ENCODE peak calls at places on chromosomes 11 and 22, in eight cellular contexts. Y is cardiac muscle cell; N is GM23248; K is iPS DF 6.9; Q is body of pancreas; T is naive thymus-derived CD4-positive, alpha-beta T cell; C is CD8-positive, alpha-beta T cell; L is upper lobe of right lung. A is an unnamed sample. For H3K4me1, the result is how much of the 10 kb centered on the place peaks cover.

GRCh38 chr11:24386551-24387404 is 110.1 kb upstream of the LUZP2 start:
- DNase-seq in N (peak), T (no peak), C (no peak), L (no peak), Q (no peak), Y (peak), K (peak), A (no peak)

GRCh38 chr22:24883426-24883825 is 63.1 kb downstream of the LHFPL7 start:
- DNase-seq in L (no peak), Q (no peak), Y (no peak), T (no peak), C (no peak), N (no peak), K (no peak), A (no peak)

GRCh38 chr11:93842461-93842860 is 8.0 kb downstream of the VSTM5 start:
- DNase-seq in Y (no peak), Q (no peak), N (peak), K (no peak), T (no peak), C (no peak), L (no peak), A (no peak)

GRCh38 chr11:111734383-111735261 is 31.6 kb downstream of the PPP2R1B start:
- DNase-seq in K (no peak), T (no peak), C (no peak), L (no peak), N (peak), Q (no peak), Y (no peak), A (no peak)

GRCh38 chr22:29260601-29261315 is 7.0 kb downstream of the RHBDD3 start:
- DNase-seq in Y (no peak), L (no peak), K (no peak), Q (no peak), C (no peak), T (no peak), N (peak), A (no peak)

GRCh38 chr11:128904303-128904871 is 13.2 kb downstream of the KCNJ5 start:
- DNase-seq in C (no peak), Y (no peak), K (no peak), T (no peak), N (peak), Q (no peak), L (no peak), A (no peak)

GRCh38 chr22:20750461-20751184 is 23.3 kb upstream of the SERPIND1 start:
- DNase-seq in Y (peak), L (peak), N (peak), T (no peak), C (no peak), Q (peak), K (no peak), A (no peak)

GRCh38 chr11:62153087-62153395 is 29.2 kb downstream of the INCENP start:
- DNase-seq in Y (no peak), T (no peak), L (no peak), Q (no peak), K (no peak), N (no peak), C (no peak), A (no peak)

GRCh38 chr11:119734788-119735187 is 5.8 kb upstream of the NECTIN1 start:
- DNase-seq in Q (peak), T (no peak), K (no peak), L (no peak), C (no peak), N (no peak), Y (no peak), A (no peak)

GRCh38 chr11:74417860-74418508 is 19.8 kb upstream of the PGM2L1 start:
- DNase-seq in C (no peak), N (peak), L (no peak), Q (no peak), T (no peak), Y (peak), K (no peak), A (no peak)

GRCh38 chr11:63405114-63405513 is 35.5 kb downstream of the SLC22A9 start:
- DNase-seq in N (no peak), T (no peak), C (no peak), Q (peak), K (no peak), Y (no peak), L (no peak), A (no peak)

GRCh38 chr11:27120211-27120610 is 79.6 kb downstream of the BBOX1 start:
- DNase-seq in Y (no peak), L (no peak), Q (no peak), N (peak), T (no peak), C (no peak), K (no peak), A (no peak)

GRCh38 chr11:2194877-2195755 is 23.5 kb upstream of the TH start:
- DNase-seq in C (peak), T (peak), Q (peak), N (peak), Y (peak), K (no peak), L (no peak), A (no peak)

GRCh38 chr11:69303427-69303826 is 9.5 kb downstream of the MYEOV start:
- DNase-seq in L (peak), Q (no peak), T (no peak), K (no peak), C (no peak), N (no peak), Y (no peak), A (no peak)

GRCh38 chr11:78203184-78203583 is 14.5 kb downstream of the USP35 start:
- DNase-seq in N (no peak), Y (no peak), L (no peak), Q (peak), C (peak), K (no peak), T (peak), A (peak)

GRCh38 chr11:3160252-3161031 is 4.7 kb downstream of the OSBPL5 start:
- DNase-seq in L (peak), C (no peak), Q (peak), T (no peak), Y (peak), N (peak), K (peak), A (no peak)

GRCh38 chr22:26389125-26389524 is 39.9 kb upstream of the ASPHD2 start:
- DNase-seq in Y (no peak), N (no peak), K (no peak), C (no peak), T (no peak), Q (no peak), L (no peak), A (no peak)

GRCh38 chr22:27879923-27880322 is 39.1 kb downstream of the PITPNB start:
- DNase-seq in K (peak), Q (no peak), N (peak), C (no peak), T (no peak), L (no peak), Y (peak), A (no peak)

GRCh38 chr11:35047179-35047578 is 91.8 kb upstream of the CD44 start:
- DNase-seq in T (peak), N (no peak), Q (no peak), C (peak), Y (no peak), K (no peak), L (no peak), A (peak)

GRCh38 chr11:17597770-17598169 is 50.7 kb downstream of the OTOG start:
- DNase-seq in Y (no peak), T (no peak), L (no peak), Q (no peak), K (no peak), C (no peak), N (no peak), A (no peak)

GRCh38 chr11:66363805-66364535 is 7.6 kb downstream of the SLC29A2 start:
- DNase-seq in T (peak), C (peak), Q (peak), K (no peak), L (peak), N (no peak), Y (no peak), A (peak)

GRCh38 chr22:47276219-47276843 is 513.9 kb downstream of the TBC1D22A start:
- DNase-seq in N (no peak), Q (no peak), T (no peak), C (no peak), Y (no peak), K (no peak), L (peak), A (no peak)

GRCh38 chr11:107836811-107837210 is 21.8 kb downstream of the SLC35F2 start:
- DNase-seq in L (no peak), N (no peak), Y (no peak), Q (no peak), C (no peak), K (no peak), T (no peak), A (no peak)

GRCh38 chr11:107844041-107844440 is 14.5 kb downstream of the SLC35F2 start:
- DNase-seq in K (no peak), T (no peak), Y (no peak), L (no peak), C (no peak), N (peak), Q (no peak), A (no peak)

GRCh38 chr11:107834995-107835394 is 23.6 kb downstream of the SLC35F2 start:
- DNase-seq in Y (no peak), C (no peak), L (no peak), N (no peak), K (no peak), T (no peak), Q (no peak), A (no peak)

DNA sequence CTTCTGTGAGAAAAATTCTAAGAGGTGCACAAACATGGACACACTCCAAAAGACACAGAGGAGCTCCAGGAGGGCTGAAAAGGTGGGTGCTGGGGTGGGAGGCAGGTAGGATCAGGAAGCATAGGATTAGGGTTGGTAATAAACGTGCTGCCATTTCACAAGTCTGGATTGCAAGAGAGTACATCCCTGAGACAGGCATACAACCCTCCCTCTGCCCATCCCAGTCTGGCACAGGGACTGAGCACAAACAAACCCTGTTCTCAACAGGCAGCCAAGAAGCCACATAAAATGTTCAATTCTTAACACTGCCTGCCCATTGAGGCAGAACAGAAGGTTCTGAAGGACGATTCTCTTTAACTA is 18.5 kb downstream of the SLC35F2 start:
- DNase-seq in Q (no peak), C (no peak), Y (no peak), N (no peak), T (no peak), K (no peak), L (no peak), A (no peak)
- H3K27ac ChIP-seq in Q (peak), C (no peak), Y (no peak), N (peak), T (no peak), K (no peak), L (peak), A (no peak)

GRCh38 chr11:64609436-64610047 is 18.5 kb downstream of the SLC22A12 start:
- DNase-seq in L (no peak), Q (no peak), T (no peak), C (no peak), K (no peak), Y (no peak), N (peak), A (no peak)
- H3K4me1 ChIP-seq in L (under half), Q (under half), T (under half), C (under half), K (under half), Y (under half), N (under half), A (under half)

DNA sequence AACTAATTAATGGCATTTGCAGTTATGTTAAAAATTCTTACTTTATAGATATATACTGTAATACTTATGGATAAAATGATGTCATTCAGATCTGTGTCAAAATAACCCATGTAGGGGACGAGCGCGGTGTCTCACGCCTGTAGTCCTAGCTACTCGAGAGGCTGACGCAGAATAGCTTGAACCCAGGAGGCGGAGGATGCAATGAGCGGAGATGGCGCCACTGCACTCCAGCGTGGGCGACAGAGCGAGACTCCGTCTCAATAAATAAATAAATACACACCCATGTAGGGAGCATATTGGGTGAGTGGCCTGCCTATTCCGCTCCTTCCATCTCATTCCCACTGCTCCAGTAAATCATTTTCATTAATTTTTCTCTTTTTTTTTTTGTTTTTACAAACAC is 7.1 kb downstream of the SNU13 start:
- DNase-seq in N (peak), C (peak), L (peak), K (no peak), T (no peak), Q (no peak), Y (no peak), A (no peak)
- H3K4me3 ChIP-seq in N (peak), C (peak), L (peak), K (peak), T (peak), Q (peak), Y (peak), A (peak)

DNA sequence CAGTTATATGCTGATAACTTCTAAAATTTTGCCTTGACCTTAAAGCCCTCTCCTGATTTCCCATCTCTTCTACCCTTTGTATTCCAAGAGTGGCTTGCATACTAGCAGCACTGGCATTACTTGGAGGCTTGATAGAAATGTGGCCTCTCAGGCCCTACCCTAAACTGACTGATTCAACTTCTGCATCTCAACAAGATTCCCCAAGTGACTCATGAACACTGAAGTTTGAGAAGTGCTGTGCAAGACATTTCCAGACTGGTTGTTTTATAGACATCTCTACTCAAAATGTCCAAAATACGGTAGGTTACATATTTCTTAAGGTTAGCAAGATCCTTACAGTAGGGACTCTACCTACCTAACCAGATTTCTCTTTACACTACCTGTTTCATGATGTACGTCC is 48.6 kb downstream of the SESN3 start:
- DNase-seq in Q (no peak), Y (no peak), C (no peak), N (peak), K (no peak), T (no peak), L (no peak), A (no peak)
- H3K27ac ChIP-seq in Q (no peak), Y (no peak), C (no peak), N (no peak), K (no peak), T (no peak), L (no peak), A (no peak)

GRCh38 chr11:114166897-114167323 is 107.4 kb downstream of the ZBTB16 start:
- DNase-seq in C (no peak), Q (no peak), L (no peak), Y (no peak), N (peak), K (no peak), T (peak), A (no peak)
- H3K4me1 ChIP-seq in C (half or more), Q (half or more), L (half or more), Y (under half), N (under half), K (under half), T (half or more), A (half or more)

GRCh38 chr11:11416502-11416901 is 63.5 kb upstream of the CSNK2A3 start:
- DNase-seq in K (no peak), C (no peak), T (no peak), N (peak), Q (no peak), L (no peak), Y (no peak), A (no peak)
- H3K4me3 ChIP-seq in K (no peak), C (no peak), T (no peak), N (no peak), Q (no peak), L (no peak), Y (no peak), A (no peak)

GRCh38 chr11:57478971-57479663 is 18.8 kb downstream of the RTN4RL2 start:
- DNase-seq in T (no peak), C (no peak), Y (no peak), N (no peak), L (no peak), Q (no peak), K (no peak), A (no peak)

GRCh38 chr11:57476223-57476882 is 16.0 kb downstream of the RTN4RL2 start:
- DNase-seq in K (no peak), L (peak), C (peak), Y (peak), N (no peak), Q (peak), T (no peak), A (no peak)

GRCh38 chr11:57476883-57477506 is 16.7 kb downstream of the RTN4RL2 start:
- DNase-seq in L (peak), N (peak), T (no peak), K (no peak), Y (peak), Q (peak), C (peak), A (no peak)

GRCh38 chr11:57475671-57476222 is 15.4 kb downstream of the RTN4RL2 start:
- DNase-seq in T (no peak), Q (no peak), Y (no peak), K (no peak), C (no peak), N (no peak), L (no peak), A (no peak)

GRCh38 chr11:57477507-57478189 is 17.3 kb downstream of the RTN4RL2 start:
- DNase-seq in T (no peak), N (no peak), Y (no peak), Q (peak), L (peak), K (no peak), C (no peak), A (no peak)
- H3K27ac ChIP-seq in T (no peak), N (no peak), Y (no peak), Q (peak), L (no peak), K (no peak), C (no peak), A (no peak)